ENCODE peak calls at places on chromosomes 12 and 14, in seven cellular contexts. P is heart left ventricle, G is cardiac fibroblast, L is left cardiac atrium, U is A673, A is heart right ventricle, D is Peyer's patch. E is an unnamed sample.

GRCh38 chr12:81450920-81451739 is 308.0 kb downstream of the PPFIA2 start:
- DNase-seq in D (no peak), G (peak; percentile 81), L (peak; percentile 21), A (no peak), P (no peak), U (peak; percentile 88), E (peak; percentile 53)

GRCh38 chr12:57899010-57899662 is 42.2 kb upstream of the ATP23 start:
- DNase-seq in U (no peak), G (peak; percentile 63), A (peak; percentile 43), D (peak; percentile 83), P (peak; percentile 65), L (no peak), E (no peak)

GRCh38 chr14:49206832-49207231 is 379.3 kb downstream of the RPS29 start:
- DNase-seq in L (no peak), U (no peak), A (no peak), P (no peak), D (no peak), G (no peak), E (no peak)

GRCh38 chr14:34554540-34555250 is 15.2 kb upstream of the EAPP start:
- DNase-seq in G (no peak), L (no peak), D (peak; percentile 44), P (no peak), U (peak; percentile 80), A (no peak), E (peak; percentile 19)

GRCh38 chr12:131195796-131196195 is 242.1 kb downstream of the ADGRD1 start:
- DNase-seq in L (no peak), G (no peak), U (no peak), D (no peak), P (no peak), A (no peak), E (no peak)

GRCh38 chr12:39404000-39404399 is 38.9 kb downstream of the KIF21A start:
- DNase-seq in G (no peak), P (no peak), U (no peak), D (no peak), A (no peak), L (no peak), E (no peak)

GRCh38 chr14:20427231-20428009 is 8.5 kb downstream of the KLHL33 start:
- DNase-seq in L (no peak), A (no peak), P (no peak), U (peak; percentile 48), D (no peak), G (peak; percentile 61), E (no peak)

GRCh38 chr14:53715390-53715730 is 241.3 kb downstream of the BMP4 start:
- DNase-seq in D (no peak), G (peak; percentile 65), A (no peak), U (no peak), L (no peak), P (no peak), E (no peak)

GRCh38 chr14:70735043-70735442 is 74.3 kb downstream of the MAP3K9 start:
- DNase-seq in D (no peak), P (no peak), A (no peak), G (no peak), U (peak; percentile 90), L (no peak), E (no peak)

GRCh38 chr12:6828671-6829531 is 694 bp downstream of the P3H3 start:
- DNase-seq in L (peak; percentile 63), U (peak; percentile 33), G (peak; percentile 56), D (peak; percentile 70), A (no peak), P (no peak), E (peak; percentile 70)

GRCh38 chr12:6688543-6688999 is 604 bp downstream of the ZNF384 start:
- DNase-seq in G (no peak), P (no peak), L (peak; percentile 50), D (peak; percentile 79), U (no peak), A (peak; percentile 45), E (peak; percentile 29)

GRCh38 chr12:68405292-68405900 is 73.2 kb upstream of the MDM1 start:
- DNase-seq in G (peak; percentile 55), U (peak; percentile 35), A (no peak), D (no peak), L (no peak), P (no peak), E (no peak)

GRCh38 chr12:100404769-100405407 is 48.0 kb downstream of the SLC17A8 start:
- DNase-seq in G (peak; percentile 56), L (no peak), P (no peak), D (no peak), A (no peak), U (peak; percentile 66), E (peak; percentile 73)

GRCh38 chr12:123889000-123889399 is 83.6 kb downstream of the CCDC92 start:
- DNase-seq in L (no peak), G (no peak), D (no peak), P (no peak), A (no peak), U (no peak), E (no peak)

GRCh38 chr12:100827901-100828520 is 33.4 kb downstream of the ANO4 start:
- DNase-seq in A (no peak), P (no peak), G (peak; percentile 66), D (no peak), U (peak; percentile 67), L (no peak), E (peak; percentile 14)

GRCh38 chr12:62808166-62808879 is 126.6 kb downstream of the PPM1H start:
- DNase-seq in P (no peak), G (no peak), D (no peak), L (no peak), U (no peak), A (no peak), E (no peak)

GRCh38 chr14:98270201-98270600 is 1001.8 kb downstream of the BCL11B start:
- DNase-seq in A (no peak), U (no peak), D (no peak), G (no peak), P (no peak), L (no peak), E (no peak)

GRCh38 chr14:66645716-66646115 is 137.8 kb downstream of the GPHN start:
- DNase-seq in L (no peak), D (no peak), G (peak; percentile 48), U (no peak), A (no peak), P (no peak), E (no peak)

GRCh38 chr14:50001146-50001998 is 108.5 kb downstream of the ARF6 start:
- DNase-seq in L (peak; percentile 45), U (no peak), D (peak; percentile 91), A (no peak), G (peak; percentile 86), P (no peak), E (peak; percentile 77)

E was measured in testis.